ENCODE peak calls at places on chromosomes 5 and 9, in five cellular contexts. One of them, this sample, is unnamed.

GRCh38 chr5:168528521-168529360 is at the start of gene FBLL1:
- DNase-seq in brain pericyte: no peak
- DNase-seq in ELR: peak; percentile 24
- DNase-seq in iris pigment epithelial cell: peak; percentile 14
- DNase-seq in activated CD8-positive, alpha-beta memory T cell treated with anti-CD3 and anti-CD28 coated beads for 48 hours: no peak
- DNase-seq in this sample: peak; percentile 53

GRCh38 chr5:60638300-60638699 is 61.7 kb downstream of the DEPDC1B start:
- DNase-seq in brain pericyte: no peak
- DNase-seq in ELR: no peak
- DNase-seq in iris pigment epithelial cell: no peak
- DNase-seq in activated CD8-positive, alpha-beta memory T cell treated with anti-CD3 and anti-CD28 coated beads for 48 hours: no peak
- DNase-seq in this sample: no peak

GRCh38 chr5:134451618-134452505 is 40.2 kb upstream of the CDKN2AIPNL start:
- DNase-seq in brain pericyte: no peak
- DNase-seq in ELR: peak; percentile 84
- DNase-seq in iris pigment epithelial cell: peak; percentile 89
- DNase-seq in activated CD8-positive, alpha-beta memory T cell treated with anti-CD3 and anti-CD28 coated beads for 48 hours: no peak
- DNase-seq in this sample: peak; percentile 83

GRCh38 chr9:132977626-132978450 is 656 bp upstream of the GFI1B start:
- DNase-seq in brain pericyte: no peak
- DNase-seq in ELR: peak; percentile 69
- DNase-seq in iris pigment epithelial cell: peak; percentile 45
- DNase-seq in activated CD8-positive, alpha-beta memory T cell treated with anti-CD3 and anti-CD28 coated beads for 48 hours: peak; percentile 44
- DNase-seq in this sample: peak; percentile 69

GRCh38 chr5:178322736-178323540 is 90.3 kb upstream of the PHYKPL start:
- DNase-seq in brain pericyte: no peak
- DNase-seq in ELR: no peak
- DNase-seq in iris pigment epithelial cell: no peak
- DNase-seq in activated CD8-positive, alpha-beta memory T cell treated with anti-CD3 and anti-CD28 coated beads for 48 hours: no peak
- DNase-seq in this sample: no peak

GRCh38 chr5:75040973-75041372 is 11.4 kb downstream of the GCNT4 start:
- DNase-seq in brain pericyte: no peak
- DNase-seq in ELR: no peak
- DNase-seq in iris pigment epithelial cell: peak; percentile 63
- DNase-seq in activated CD8-positive, alpha-beta memory T cell treated with anti-CD3 and anti-CD28 coated beads for 48 hours: no peak
- DNase-seq in this sample: peak; percentile 27

GRCh38 chr5:154221371-154221896 is 30.9 kb downstream of the GALNT10 start:
- DNase-seq in brain pericyte: peak; percentile 41
- DNase-seq in ELR: peak; percentile 93
- DNase-seq in iris pigment epithelial cell: peak; percentile 95
- DNase-seq in activated CD8-positive, alpha-beta memory T cell treated with anti-CD3 and anti-CD28 coated beads for 48 hours: no peak
- DNase-seq in this sample: peak; percentile 48

GRCh38 chr9:112757300-112757883 is 6.8 kb downstream of the SNX30 start:
- DNase-seq in brain pericyte: no peak
- DNase-seq in ELR: no peak
- DNase-seq in iris pigment epithelial cell: no peak
- DNase-seq in activated CD8-positive, alpha-beta memory T cell treated with anti-CD3 and anti-CD28 coated beads for 48 hours: no peak
- DNase-seq in this sample: no peak

GRCh38 chr9:128550770-128551651 is 1.4 kb upstream of the SPTAN1 start:
- DNase-seq in brain pericyte: no peak
- DNase-seq in ELR: peak; percentile 41
- DNase-seq in iris pigment epithelial cell: peak; percentile 58
- DNase-seq in activated CD8-positive, alpha-beta memory T cell treated with anti-CD3 and anti-CD28 coated beads for 48 hours: no peak
- DNase-seq in this sample: peak; percentile 44